ENCODE peak calls at places on chromosomes 7 and 10, in seven cellular contexts. X is uterus, B is heart left ventricle, T is adrenal gland, U is neural progenitor cell, K is GM23248, J is transverse colon. G is an unnamed sample. For H3K9me3 and H3K27me3, the result is how much of the 10 kb centered on the place peaks cover.

GRCh38 chr7:130998993-130999602 is 265.1 kb upstream of the KLF14 start:
- DNase-seq in X (no peak), B (no peak), T (no peak), U (no peak), K (no peak), J (no peak), G (no peak)

GRCh38 chr10:63684257-63684936 is 163.2 kb downstream of the REEP3 start:
- DNase-seq in X (no peak), B (no peak), T (no peak), U (no peak), K (no peak), J (no peak), G (no peak)

GRCh38 chr7:77727936-77728701 is 31.9 kb downstream of the RSBN1L start:
- DNase-seq in X (no peak), B (no peak), T (no peak), U (peak), K (peak), J (no peak), G (no peak)

GRCh38 chr10:62594093-62594520 is 210.4 kb upstream of the ADO start:
- DNase-seq in X (no peak), B (peak), T (peak), U (peak), K (peak), J (peak), G (peak)

GRCh38 chr10:127715249-127715648 is 21.7 kb upstream of the FOXI2 start:
- DNase-seq in X (no peak), B (no peak), T (no peak), U (no peak), K (no peak), J (no peak), G (no peak)

GRCh38 chr7:130353196-130353595 is 8.6 kb downstream of the CPA5 start:
- DNase-seq in X (no peak), B (no peak), T (no peak), U (no peak), K (no peak), J (no peak), G (no peak)

GRCh38 chr7:86814980-86815379 is 171.3 kb downstream of the GRM3 start:
- DNase-seq in X (no peak), B (no peak), T (no peak), U (peak), K (peak), J (no peak), G (no peak)

GRCh38 chr7:147432068-147432467 is 1158.5 kb upstream of the C7orf33 start:
- DNase-seq in X (no peak), B (no peak), T (no peak), U (peak), K (peak), J (no peak), G (no peak)

GRCh38 chr7:16762177-16762576 is 8.6 kb downstream of the TSPAN13 start:
- DNase-seq in X (no peak), B (no peak), T (no peak), U (no peak), K (no peak), J (no peak), G (no peak)

GRCh38 chr10:132158122-132158741 is 28.5 kb upstream of the DPYSL4 start:
- DNase-seq in X (no peak), B (no peak), T (no peak), U (no peak), K (peak), J (no peak), G (no peak)

GRCh38 chr7:150449206-150449956 is 1.0 kb upstream of the GIMAP8 start:
- DNase-seq in X (no peak), B (no peak), T (no peak), U (no peak), K (no peak), J (no peak), G (no peak)

GRCh38 chr7:47757946-47758371 is 176.0 kb upstream of the TNS3 start:
- DNase-seq in X (peak), B (peak), T (peak), U (no peak), K (peak), J (peak), G (peak)

GRCh38 chr7:105786520-105786919 is 89.9 kb downstream of the ATXN7L1 start:
- DNase-seq in X (no peak), B (no peak), T (no peak), U (no peak), K (no peak), J (no peak), G (no peak)

GRCh38 chr10:88045544-88046415 is 182.4 kb downstream of the PTEN start:
- DNase-seq in X (no peak), B (no peak), T (no peak), U (no peak), K (no peak), J (no peak), G (no peak)

GRCh38 chr7:1210979-1211608 is 21.6 kb upstream of the UNCX start:
- DNase-seq in X (no peak), B (no peak), T (no peak), U (no peak), K (peak), J (no peak), G (no peak)

GRCh38 chr10:94878649-94879048 is 59.8 kb upstream of the CYP2C9 start:
- DNase-seq in X (no peak), B (no peak), T (no peak), U (no peak), K (no peak), J (no peak), G (no peak)

GRCh38 chr7:75732764-75733630 is 5.7 kb downstream of the HIP1 start:
- DNase-seq in X (peak), B (no peak), T (peak), U (no peak), K (peak), J (no peak), G (peak)

GRCh38 chr10:127834221-127834620 is 58.5 kb downstream of the CLRN3 start:
- DNase-seq in X (peak), B (peak), T (no peak), U (no peak), K (no peak), J (no peak), G (no peak)

GRCh38 chr10:119421887-119422684 is 120.4 kb downstream of the RGS10 start:
- DNase-seq in X (no peak), B (no peak), T (peak), U (no peak), K (peak), J (no peak), G (no peak)

GRCh38 chr10:69042417-69042816 is 45.5 kb upstream of the SRGN start:
- DNase-seq in X (no peak), B (no peak), T (no peak), U (no peak), K (no peak), J (no peak), G (no peak)

GRCh38 chr10:127243490-127244272 is 47.3 kb upstream of the INSYN2A start:
- DNase-seq in X (no peak), B (peak), T (no peak), U (peak), K (peak), J (peak), G (no peak)

GRCh38 chr10:57983226-57983870 is 284.3 kb downstream of the IPMK start:
- DNase-seq in X (no peak), B (no peak), T (no peak), U (no peak), K (peak), J (no peak), G (no peak)

GRCh38 chr7:34091330-34091917 is 186.1 kb downstream of the BMPER start:
- DNase-seq in X (no peak), B (no peak), T (no peak), U (peak), K (peak), J (peak), G (no peak)

DNA sequence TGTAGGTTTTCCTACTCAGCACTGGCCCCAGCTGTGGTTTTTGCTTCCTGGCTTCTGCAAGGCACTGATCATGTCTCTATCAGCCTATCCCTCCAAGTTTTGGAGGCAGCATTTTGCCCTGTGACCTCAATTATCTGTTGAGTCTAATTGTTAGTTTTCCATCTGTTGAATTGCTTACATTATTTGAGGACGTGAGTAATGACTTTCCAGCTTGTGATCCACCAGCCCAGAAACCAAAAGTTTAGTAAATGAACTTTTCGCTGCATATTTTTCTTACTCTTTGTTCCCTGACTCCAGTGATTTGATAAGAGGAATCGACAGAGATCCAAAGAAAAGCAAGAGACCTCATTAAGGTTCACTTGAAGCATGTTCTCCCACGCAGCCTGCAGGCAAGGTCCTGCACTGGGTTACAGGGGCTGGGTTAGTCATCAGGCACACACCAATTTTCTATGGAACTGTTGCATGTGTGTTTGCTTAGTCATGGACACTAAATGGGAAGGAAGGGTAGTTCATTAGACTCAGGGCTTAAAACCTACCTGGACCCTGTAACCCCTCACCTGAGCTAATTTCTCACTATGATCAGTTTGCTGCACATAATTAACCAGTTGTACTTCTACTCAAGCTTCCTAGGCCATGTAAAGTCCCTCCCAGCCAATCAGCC is 57.2 kb downstream of the AKR1E2 start:
- DNase-seq in X (no peak), B (no peak), T (peak), U (no peak), K (peak), J (no peak), G (no peak)
- H3K9me3 ChIP-seq in X (under half), B (under half), T (under half), U (under half), K (under half), J (under half), G (under half)

GRCh38 chr7:19333706-19334105 is 188.5 kb upstream of the FERD3L start:
- DNase-seq in X (no peak), B (no peak), T (no peak), U (no peak), K (no peak), J (no peak), G (no peak)
- H3K27me3 ChIP-seq in X (under half), B (under half), T (under half), U (under half), K (under half), J (under half), G (under half)

GRCh38 chr10:82221750-82222149 is 346.8 kb downstream of the NRG3 start:
- DNase-seq in X (no peak), B (no peak), T (no peak), U (peak), K (no peak), J (peak), G (no peak)
- H3K9me3 ChIP-seq in X (under half), B (under half), T (under half), U (under half), K (under half), J (under half), G (under half)

GRCh38 chr10:115092555-115093285 is 445 bp upstream of the ATRNL1 start:
- DNase-seq in X (peak), B (peak), T (peak), U (peak), K (peak), J (peak), G (peak)

GRCh38 chr10:115093776-115094361 is 704 bp downstream of the ATRNL1 start:
- DNase-seq in X (peak), B (no peak), T (peak), U (peak), K (peak), J (peak), G (peak)

GRCh38 chr10:115094605-115095004 is 1.4 kb downstream of the ATRNL1 start:
- DNase-seq in X (no peak), B (no peak), T (no peak), U (no peak), K (no peak), J (no peak), G (no peak)

GRCh38 chr10:115093286-115093775 is at the start of gene ATRNL1:
- DNase-seq in X (peak), B (peak), T (peak), U (peak), K (peak), J (peak), G (peak)

DNA sequence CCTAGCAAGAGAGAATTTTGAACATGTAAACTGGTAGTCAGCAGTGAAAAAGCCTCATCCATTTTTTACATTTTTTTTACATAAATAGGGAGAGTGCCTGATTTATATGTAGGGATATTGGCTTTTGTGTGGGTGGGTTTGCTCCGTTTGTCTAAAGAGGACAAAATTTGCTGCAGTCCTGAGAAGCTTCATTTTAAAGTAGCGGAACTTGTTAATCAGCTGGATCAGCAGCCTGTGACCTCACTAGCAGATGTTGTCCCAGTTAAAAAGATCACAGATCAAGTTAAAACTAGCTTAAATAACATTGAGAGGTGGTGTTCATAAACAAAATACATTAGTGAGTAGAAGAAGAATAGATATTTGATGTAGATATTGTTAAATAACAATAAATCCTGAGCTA is 2.6 kb downstream of the ATRNL1 start:
- DNase-seq in X (no peak), B (no peak), T (no peak), U (no peak), K (no peak), J (no peak), G (no peak)
- H3K27me3 ChIP-seq in X (under half), B (under half), T (under half), U (half or more), K (half or more), J (half or more), G (under half)

GRCh38 chr10:12526311-12526710 is 177.0 kb downstream of the CAMK1D start:
- DNase-seq in X (no peak), B (no peak), T (no peak), U (no peak), K (no peak), J (no peak), G (no peak)
- H3K9me3 ChIP-seq in X (under half), B (under half), T (under half), U (under half), K (under half), J (under half), G (under half)

G was measured in gastrocnemius medialis.